ENCODE peak calls at places on chromosomes 3 and 15, in five cellular contexts. Z is WERI-Rb-1; J is globus pallidus; D is activated T-cell treated with anti-CD3 and anti-CD28 coated beads, Interleukin-2, amount 50 U/mL, for 24 hours; F is osteocyte. U is an unnamed sample.

GRCh38 chr3:172154768-172155649 is 115.6 kb downstream of the FNDC3B start:
- DNase-seq in Z (no peak), J (no peak), D (no peak), F (no peak), U (no peak)

GRCh38 chr15:88742161-88742560 is 61.1 kb upstream of the ACAN start:
- DNase-seq in Z (no peak), J (no peak), D (no peak), F (peak), U (no peak)

GRCh38 chr3:38311474-38311873 is 29.4 kb downstream of the SLC22A14 start:
- DNase-seq in Z (no peak), J (no peak), D (no peak), F (no peak), U (no peak)

GRCh38 chr3:46656778-46657556 is 36.5 kb downstream of the ALS2CL start:
- DNase-seq in Z (no peak), J (no peak), D (no peak), F (peak), U (no peak)

GRCh38 chr15:64155802-64156651 is 4.5 kb downstream of the SNX22 start:
- DNase-seq in Z (no peak), J (no peak), D (no peak), F (no peak), U (no peak)

GRCh38 chr3:57764794-57765193 is 8.7 kb downstream of the SLMAP start:
- DNase-seq in Z (no peak), J (no peak), D (no peak), F (no peak), U (no peak)

GRCh38 chr15:64883097-64883581 is 28.6 kb upstream of the ANKDD1A start:
- DNase-seq in Z (no peak), J (no peak), D (no peak), F (no peak), U (no peak)

GRCh38 chr3:148880681-148881080 is 15.6 kb downstream of the CPA3 start:
- DNase-seq in Z (peak), J (no peak), D (no peak), F (no peak), U (peak)

GRCh38 chr15:26852980-26853379 is 13.9 kb upstream of the GABRA5 start:
- DNase-seq in Z (no peak), J (no peak), D (no peak), F (no peak), U (no peak)

GRCh38 chr15:85579957-85580694 is 199.7 kb downstream of the AKAP13 start:
- DNase-seq in Z (no peak), J (no peak), D (no peak), F (no peak), U (no peak)

GRCh38 chr3:114973576-114973975 is 173.5 kb downstream of the ZBTB20 start:
- DNase-seq in Z (no peak), J (peak), D (no peak), F (no peak), U (no peak)

GRCh38 chr3:135393159-135393558 is 572.4 kb upstream of the PPP2R3A start:
- DNase-seq in Z (no peak), J (no peak), D (no peak), F (no peak), U (no peak)

GRCh38 chr3:101936419-101937331 is 87.4 kb downstream of the NFKBIZ start:
- DNase-seq in Z (no peak), J (no peak), D (peak), F (no peak), U (no peak)

GRCh38 chr3:101809178-101810022 is 30.4 kb downstream of the NXPE3 start:
- DNase-seq in Z (no peak), J (peak), D (no peak), F (no peak), U (peak)

GRCh38 chr3:123154346-123154985 is 47.3 kb upstream of the SEC22A start:
- DNase-seq in Z (no peak), J (peak), D (peak), F (peak), U (no peak)

U was measured in SK-N-DZ.